ENCODE peak calls at places on chromosomes 16 and 17, in four cellular contexts. L is NB4, T is hepatocyte, O is OCI-LY7. P is an unnamed sample.

GRCh38 chr17:36657763-36658490 is 56.5 kb downstream of the MRM1 start:
- DNase-seq in L (peak; percentile 29), T (peak; percentile 44), O (no peak), P (peak; percentile 54)

GRCh38 chr17:56319531-56319930 is 166.3 kb downstream of the ANKFN1 start:
- DNase-seq in L (peak; percentile 76), T (peak; percentile 75), O (peak; percentile 54), P (no peak)

GRCh38 chr17:62193297-62193696 is 128.2 kb upstream of the MED13 start:
- DNase-seq in L (no peak), T (no peak), O (no peak), P (no peak)

GRCh38 chr17:49401971-49402491 is 12.7 kb downstream of the PHB1 start:
- DNase-seq in L (no peak), T (no peak), O (no peak), P (no peak)

GRCh38 chr17:40532520-40533253 is 31.3 kb upstream of the TNS4 start:
- DNase-seq in L (no peak), T (no peak), O (no peak), P (no peak)

GRCh38 chr17:57902800-57903759 is 52.1 kb downstream of the CUEDC1 start:
- DNase-seq in L (peak; percentile 90), T (peak; percentile 82), O (peak; percentile 91), P (no peak)

GRCh38 chr17:48101012-48101720 is at the start of gene CBX1:
- DNase-seq in L (peak; percentile 98), T (peak; percentile 97), O (peak; percentile 97), P (peak; percentile 98)

GRCh38 chr16:58732545-58733247 is 1.4 kb downstream of the GOT2 start:
- DNase-seq in L (peak; percentile 61), T (no peak), O (peak; percentile 41), P (peak; percentile 20)

GRCh38 chr17:1492249-1493206 is at the start of gene MYO1C:
- DNase-seq in L (no peak), T (no peak), O (no peak), P (no peak)

GRCh38 chr16:29007865-29008593 is 23.2 kb downstream of the LAT start:
- DNase-seq in L (peak; percentile 65), T (no peak), O (no peak), P (peak; percentile 91)

GRCh38 chr17:44272954-44273353 is 5.0 kb upstream of the SLC4A1 start:
- DNase-seq in L (no peak), T (no peak), O (no peak), P (no peak)

GRCh38 chr17:80101946-80102706 is 745 bp downstream of the GAA start:
- DNase-seq in L (peak; percentile 56), T (peak; percentile 38), O (peak; percentile 48), P (peak; percentile 25)

GRCh38 chr17:2397247-2398171 is 3.4 kb downstream of the MNT start:
- DNase-seq in L (no peak), T (no peak), O (no peak), P (no peak)

GRCh38 chr17:48819466-48819865 is 2.4 kb upstream of the TTLL6 start:
- DNase-seq in L (no peak), T (no peak), O (no peak), P (no peak)

DNA sequence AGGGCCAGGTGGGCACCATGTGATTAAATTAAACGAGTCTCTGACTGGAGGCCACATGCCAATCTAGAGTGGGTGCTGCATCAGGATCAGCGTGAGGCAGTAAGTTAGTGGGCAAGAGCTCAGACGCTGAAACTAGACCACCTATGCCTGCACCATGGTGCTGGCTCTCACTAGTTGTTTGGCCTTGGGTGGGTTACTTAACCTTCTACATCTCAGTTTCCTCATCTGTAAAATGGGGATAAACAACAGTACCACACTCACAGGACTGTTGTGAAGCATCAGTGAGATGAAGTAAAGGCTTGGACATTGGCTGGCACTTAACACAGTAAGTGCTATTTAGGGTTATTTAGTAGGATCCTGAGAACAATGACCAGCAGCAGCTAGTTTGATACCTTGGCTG is 5.9 kb downstream of the NDUFAB1 start:
- DNase-seq in L (no peak), T (no peak), O (no peak), P (no peak)
- TF ChIP-seq CTCF in L (no peak), T (no peak), O (no peak), P (no peak)

GRCh38 chr16:67632415-67633172 is 12.3 kb upstream of the CARMIL2 start:
- DNase-seq in L (no peak), T (peak; percentile 59), O (no peak), P (no peak)
- TF ChIP-seq CTCF in L (no peak), T (no peak), O (no peak), P (no peak)

GRCh38 chr17:45972531-45972930 is 26.5 kb upstream of the STH start:
- DNase-seq in L (no peak), T (no peak), O (no peak), P (no peak)

GRCh38 chr17:45973099-45973838 is 25.8 kb upstream of the STH start:
- DNase-seq in L (no peak), T (no peak), O (no peak), P (no peak)

GRCh38 chr17:45975640-45976295 is 23.3 kb upstream of the STH start:
- DNase-seq in L (no peak), T (no peak), O (no peak), P (no peak)

GRCh38 chr17:45974916-45975630 is 24.0 kb upstream of the STH start:
- DNase-seq in L (no peak), T (no peak), O (no peak), P (no peak)

DNA sequence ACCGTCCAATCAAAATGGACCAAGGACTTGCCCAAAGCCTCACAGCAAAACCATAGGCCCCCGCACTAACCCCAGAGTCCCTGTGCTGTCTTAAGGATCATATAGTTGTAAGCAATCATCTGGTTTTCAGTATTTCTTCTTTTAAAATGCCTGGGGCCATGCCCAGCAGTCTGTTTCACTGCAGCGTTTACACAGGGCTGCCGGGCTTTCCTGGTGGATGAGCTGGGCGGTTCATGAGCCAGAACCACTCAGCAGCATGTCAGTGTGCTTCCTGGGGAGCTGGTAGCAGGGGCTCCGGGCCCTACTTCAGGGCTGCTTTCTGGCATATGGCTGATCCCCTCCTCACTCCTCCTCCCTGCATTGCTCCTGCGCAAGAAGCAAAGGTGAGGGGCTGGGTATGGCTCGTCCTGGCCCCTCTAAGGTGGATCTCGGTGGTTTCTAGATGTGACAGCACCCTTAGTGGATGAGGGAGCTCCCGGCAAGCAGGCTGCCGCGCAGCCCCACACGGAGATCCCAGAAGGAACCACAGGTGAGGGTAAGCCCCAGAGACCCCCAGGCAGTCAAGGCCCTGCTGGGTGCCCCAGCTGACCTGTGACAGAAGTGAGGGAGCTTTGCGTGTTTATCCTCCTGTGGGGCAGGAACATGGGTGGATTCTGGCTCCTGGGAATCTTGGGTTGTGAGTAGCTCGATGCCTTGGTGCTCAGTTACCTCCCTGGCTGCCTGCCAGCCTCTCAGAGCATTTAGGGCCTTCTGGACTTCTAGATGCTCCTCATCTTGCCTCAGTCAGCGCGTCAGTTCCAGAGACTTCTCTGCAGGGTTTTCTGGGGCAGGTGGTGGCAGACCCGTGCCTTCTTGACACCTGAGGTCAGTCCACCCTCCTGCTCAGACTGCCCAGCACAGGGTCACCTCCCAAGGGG is 24.8 kb upstream of the STH start:
- DNase-seq in L (no peak), T (no peak), O (no peak), P (no peak)
- TF ChIP-seq CTCF in L (no peak), T (no peak), O (no peak), P (no peak)

GRCh38 chr16:50067290-50067853 is 1.6 kb downstream of the HEATR3 start:
- DNase-seq in L (peak; percentile 91), T (peak; percentile 53), O (peak; percentile 71), P (peak; percentile 71)
- TF ChIP-seq CTCF in L (peak; percentile 51), T (peak; percentile 52), O (peak; percentile 74), P (peak; percentile 65)

GRCh38 chr17:32912218-32912897 is 15.6 kb upstream of the TMEM98 start:
- DNase-seq in L (no peak), T (peak; percentile 91), O (no peak), P (no peak)
- TF ChIP-seq CTCF in L (no peak), T (no peak), O (no peak), P (no peak)

GRCh38 chr17:78852709-78853111 is 12.1 kb upstream of the USP36 start:
- DNase-seq in L (no peak), T (peak; percentile 29), O (peak; percentile 19), P (no peak)
- TF ChIP-seq CTCF in L (no peak), T (no peak), O (peak; percentile 65), P (no peak)

DNA sequence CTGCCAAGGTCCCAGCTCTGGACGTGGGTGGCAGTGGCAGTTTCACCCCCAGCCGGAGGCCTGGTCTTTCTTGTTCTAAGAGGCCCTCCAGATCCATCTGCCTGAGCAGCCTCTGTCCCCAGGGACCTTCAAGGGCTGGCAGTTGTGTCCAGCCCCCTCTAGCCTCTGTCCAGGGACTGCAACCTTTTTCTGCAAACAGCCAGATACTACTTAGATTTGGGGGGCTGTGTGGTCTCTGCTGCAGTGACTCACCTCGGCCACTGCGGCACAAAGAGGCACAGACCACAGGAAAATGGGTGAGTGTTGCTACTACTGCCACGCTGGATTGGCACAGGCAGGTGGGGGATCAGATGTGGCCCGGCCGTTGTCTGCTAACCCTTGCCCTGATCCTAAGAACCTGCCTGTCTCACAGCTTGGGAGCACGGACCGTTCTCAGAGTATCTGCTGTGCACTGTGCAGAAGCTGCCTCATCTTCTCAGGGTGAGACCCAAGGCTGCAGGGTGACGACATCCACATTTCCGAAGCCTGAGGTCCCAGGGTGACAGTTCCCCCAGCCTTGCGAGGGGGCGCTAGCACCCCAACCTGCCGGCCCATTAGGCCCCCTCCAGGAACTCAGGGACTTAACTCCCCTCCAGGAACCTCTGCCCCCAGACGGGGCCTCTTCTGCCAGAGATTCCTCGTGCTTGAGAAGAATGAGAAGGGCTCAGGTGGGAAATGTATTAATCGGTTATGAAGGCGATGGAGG is 27.6 kb downstream of the MXRA7 start:
- DNase-seq in L (peak; percentile 40), T (no peak), O (peak; percentile 27), P (no peak)
- TF ChIP-seq CTCF in L (peak; percentile 37), T (peak; percentile 5), O (peak; percentile 72), P (no peak)

DNA sequence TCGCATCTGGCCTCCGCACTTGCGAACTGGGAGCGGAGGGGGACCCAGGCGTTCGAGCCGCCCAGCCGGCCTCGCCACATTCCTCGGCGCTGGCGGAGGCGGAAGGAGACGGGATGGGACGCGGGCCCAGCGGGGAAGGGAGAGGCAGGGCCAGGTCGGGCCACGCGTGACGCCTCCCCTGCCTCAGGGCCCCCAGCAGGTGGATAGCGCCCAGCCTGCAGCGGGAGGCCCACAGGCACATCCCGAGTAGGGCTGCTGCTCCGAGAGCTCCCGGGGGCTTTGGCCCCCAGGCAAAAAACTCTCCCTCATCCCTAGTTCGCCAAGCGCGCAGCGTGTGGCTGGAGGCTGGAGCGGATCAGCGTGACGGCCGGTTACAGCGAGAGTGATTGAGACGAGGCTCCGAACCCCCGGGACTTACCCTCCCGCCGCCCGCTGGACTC is 790 bp downstream of the PLEKHH3 start:
- DNase-seq in L (no peak), T (peak; percentile 82), O (peak; percentile 27), P (no peak)
- TF ChIP-seq CTCF in L (no peak), T (no peak), O (no peak), P (no peak)

P was measured in activated CD8-positive, alpha-beta T cell treated with anti-CD3 and anti-CD28 coated beads for 36 hours.